ENCODE peak calls at places on chromosome 22, in eight cellular contexts. G is cardiac muscle cell; M is effector memory CD4-positive, alpha-beta T cell; L is body of pancreas; P is CD4-positive, alpha-beta memory T cell; Q is prostate gland; R is aorta; S is transverse colon. D is an unnamed sample. For H3K27me3 and H3K36me3, the result is how much of the 10 kb centered on the place peaks cover.

GRCh38 chr22:43233529-43233928 is 46.6 kb upstream of the TTLL12 start:
- DNase-seq in G (no peak), M (no peak), L (no peak), P (no peak), Q (no peak), R (no peak), S (no peak), D (no peak)

GRCh38 chr22:17164392-17165024 is 5.4 kb upstream of the HDHD5 start:
- DNase-seq in G (no peak), M (no peak), L (no peak), P (no peak), Q (no peak), R (no peak), S (no peak), D (no peak)

GRCh38 chr22:33163815-33164214 is 105.6 kb upstream of the SYN3 start:
- DNase-seq in G (no peak), M (no peak), L (no peak), P (no peak), Q (no peak), R (no peak), S (no peak), D (no peak)

GRCh38 chr22:36027579-36027959 is 1.1 kb downstream of the RBFOX2 start:
- DNase-seq in G (no peak), M (no peak), L (peak), P (no peak), Q (peak), R (no peak), S (peak), D (no peak)

GRCh38 chr22:43876866-43877509 is 14.7 kb upstream of the SULT4A1 start:
- DNase-seq in G (no peak), M (no peak), L (peak), P (no peak), Q (no peak), R (peak), S (no peak), D (no peak)

GRCh38 chr22:17260950-17261349 is 41.7 kb upstream of the ADA2 start:
- DNase-seq in G (peak), M (no peak), L (peak), P (no peak), Q (no peak), R (no peak), S (no peak), D (no peak)

GRCh38 chr22:24938741-24939341 is 7.7 kb downstream of the LHFPL7 start:
- DNase-seq in G (peak), M (no peak), L (peak), P (peak), Q (peak), R (no peak), S (no peak), D (no peak)

GRCh38 chr22:20456064-20456721 is 18.6 kb upstream of the SCARF2 start:
- DNase-seq in G (peak), M (peak), L (peak), P (peak), Q (peak), R (peak), S (peak), D (no peak)

GRCh38 chr22:32531228-32531627 is 56.6 kb downstream of the FBXO7 start:
- DNase-seq in G (peak), M (no peak), L (no peak), P (no peak), Q (no peak), R (no peak), S (no peak), D (no peak)

GRCh38 chr22:34975721-34976120 is 90.2 kb upstream of the ISX start:
- DNase-seq in G (no peak), M (no peak), L (no peak), P (no peak), Q (no peak), R (no peak), S (no peak), D (no peak)

GRCh38 chr22:20022231-20023069 is 1.5 kb downstream of the TANGO2 start:
- DNase-seq in G (no peak), M (no peak), L (no peak), P (no peak), Q (no peak), R (no peak), S (no peak), D (no peak)

GRCh38 chr22:37659066-37659896 is 758 bp downstream of the PDXP start:
- DNase-seq in G (no peak), M (no peak), L (peak), P (no peak), Q (no peak), R (no peak), S (peak), D (no peak)

GRCh38 chr22:42316988-42317387 is 46.5 kb upstream of the TCF20 start:
- DNase-seq in G (no peak), M (peak), L (no peak), P (peak), Q (peak), R (no peak), S (peak), D (no peak)

GRCh38 chr22:36383110-36383581 is 4.6 kb downstream of the MYH9 start:
- DNase-seq in G (no peak), M (peak), L (peak), P (peak), Q (no peak), R (no peak), S (peak), D (no peak)

GRCh38 chr22:17873116-17873515 is 98.8 kb upstream of the BID start:
- DNase-seq in G (no peak), M (no peak), L (no peak), P (no peak), Q (no peak), R (no peak), S (no peak), D (no peak)

GRCh38 chr22:35051034-35051535 is 14.9 kb upstream of the ISX start:
- DNase-seq in G (no peak), M (no peak), L (no peak), P (no peak), Q (no peak), R (no peak), S (no peak), D (no peak)

GRCh38 chr22:17580461-17581031 is 17.2 kb downstream of the SLC25A18 start:
- DNase-seq in G (no peak), M (no peak), L (no peak), P (no peak), Q (no peak), R (no peak), S (no peak), D (no peak)

GRCh38 chr22:27881404-27881803 is 37.7 kb downstream of the PITPNB start:
- DNase-seq in G (no peak), M (no peak), L (peak), P (no peak), Q (peak), R (no peak), S (peak), D (no peak)

GRCh38 chr22:34897126-34897525 is 168.8 kb upstream of the ISX start:
- DNase-seq in G (no peak), M (no peak), L (no peak), P (no peak), Q (no peak), R (no peak), S (no peak), D (no peak)

GRCh38 chr22:39568278-39568981 is 2.1 kb upstream of the CACNA1I start:
- DNase-seq in G (no peak), M (no peak), L (no peak), P (no peak), Q (no peak), R (no peak), S (no peak), D (no peak)

GRCh38 chr22:18909556-18909955 is 3.4 kb downstream of the DGCR6 start:
- DNase-seq in G (no peak), M (no peak), L (no peak), P (no peak), Q (no peak), R (no peak), S (no peak), D (no peak)

GRCh38 chr22:38694945-38695344 is 5.8 kb downstream of the JOSD1 start:
- DNase-seq in G (no peak), M (no peak), L (no peak), P (no peak), Q (no peak), R (no peak), S (no peak), D (no peak)

GRCh38 chr22:37425800-37426531 is 1.3 kb downstream of the ELFN2 start:
- DNase-seq in G (no peak), M (no peak), L (peak), P (no peak), Q (no peak), R (no peak), S (no peak), D (no peak)

GRCh38 chr22:46286941-46287872 is 9.5 kb upstream of the GTSE1 start:
- DNase-seq in G (no peak), M (no peak), L (peak), P (no peak), Q (no peak), R (peak), S (no peak), D (no peak)

GRCh38 chr22:31215018-31215535 is 3.0 kb downstream of the LIMK2 start:
- DNase-seq in G (no peak), M (no peak), L (no peak), P (no peak), Q (no peak), R (no peak), S (no peak), D (no peak)

GRCh38 chr22:31210830-31211503 is 1.1 kb upstream of the LIMK2 start:
- DNase-seq in G (no peak), M (no peak), L (no peak), P (peak), Q (no peak), R (no peak), S (peak), D (peak)

GRCh38 chr22:31212783-31213626 is 907 bp downstream of the LIMK2 start:
- DNase-seq in G (no peak), M (no peak), L (no peak), P (no peak), Q (no peak), R (no peak), S (no peak), D (no peak)

GRCh38 chr22:31211862-31212730 is at the start of gene LIMK2:
- DNase-seq in G (peak), M (peak), L (peak), P (peak), Q (peak), R (peak), S (peak), D (peak)

GRCh38 chr22:31211504-31211861 is 615 bp upstream of the LIMK2 start:
- DNase-seq in G (no peak), M (no peak), L (no peak), P (no peak), Q (no peak), R (no peak), S (no peak), D (no peak)
- H3K4me3 ChIP-seq in G (peak), M (peak), L (no peak), P (peak), Q (peak), R (no peak), S (peak), D (no peak)

GRCh38 chr22:49299821-49300231 is 527.8 kb downstream of the BRD1 start:
- DNase-seq in G (no peak), M (no peak), L (no peak), P (no peak), Q (no peak), R (peak), S (no peak), D (no peak)

GRCh38 chr22:49298834-49299750 is 528.6 kb downstream of the BRD1 start:
- DNase-seq in G (no peak), M (no peak), L (no peak), P (no peak), Q (no peak), R (peak), S (no peak), D (no peak)

GRCh38 chr22:49301398-49302149 is 526.1 kb downstream of the BRD1 start:
- DNase-seq in G (no peak), M (no peak), L (no peak), P (no peak), Q (no peak), R (peak), S (no peak), D (no peak)

GRCh38 chr22:49300951-49301397 is 526.7 kb downstream of the BRD1 start:
- DNase-seq in G (no peak), M (no peak), L (no peak), P (no peak), Q (no peak), R (peak), S (no peak), D (no peak)

DNA sequence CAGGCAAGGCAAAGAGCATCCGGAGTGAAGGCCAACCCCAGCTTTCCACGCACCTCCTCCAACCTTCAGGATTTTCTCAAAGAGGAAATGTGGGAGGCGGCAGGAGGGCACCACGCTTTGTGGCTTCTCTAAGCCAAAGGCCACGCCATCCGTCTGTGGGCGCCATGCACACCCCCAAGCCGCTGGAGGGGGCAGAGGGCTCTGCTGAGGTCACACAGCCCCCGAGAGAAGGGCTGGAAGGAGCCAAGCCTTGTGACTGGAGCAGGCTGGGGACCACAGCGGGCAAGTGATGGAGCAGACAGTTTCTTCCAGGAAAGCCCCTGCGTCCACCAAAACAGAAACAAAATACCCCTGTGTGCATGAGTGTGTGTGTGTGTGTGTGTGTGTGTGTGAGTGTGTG is 527.4 kb downstream of the BRD1 start:
- DNase-seq in G (no peak), M (no peak), L (no peak), P (no peak), Q (no peak), R (peak), S (no peak), D (no peak)
- H3K27me3 ChIP-seq in G (under half), M (under half), L (under half), P (under half), Q (under half), R (under half), S (under half), D (under half)

DNA sequence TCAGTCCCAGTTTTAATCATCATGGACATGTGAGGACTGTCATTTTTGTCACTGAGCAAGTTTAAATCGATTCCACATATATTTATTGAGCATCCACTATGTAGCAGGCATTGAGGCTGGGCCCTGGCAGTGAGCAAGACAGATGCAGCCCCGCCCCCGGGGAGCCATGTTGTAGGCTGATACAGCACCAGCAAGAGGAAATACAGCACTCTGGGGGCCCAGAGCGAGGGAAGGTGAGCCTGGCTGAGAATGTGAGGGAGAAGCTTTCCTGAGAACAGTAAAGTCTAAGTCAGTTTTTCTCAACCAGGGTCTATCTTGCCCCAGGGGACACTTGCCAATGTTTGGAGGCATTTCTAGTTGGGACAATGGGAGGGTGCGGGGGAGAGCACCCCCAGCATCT is 108.6 kb upstream of the ASPHD2 start:
- DNase-seq in G (no peak), M (no peak), L (no peak), P (no peak), Q (no peak), R (no peak), S (no peak), D (no peak)
- H3K36me3 ChIP-seq in G (under half), M (under half), L (under half), P (under half), Q (under half), R (under half), S (under half), D (under half)

GRCh38 chr22:47329727-47330653 is 567.5 kb downstream of the TBC1D22A start:
- DNase-seq in G (no peak), M (no peak), L (no peak), P (no peak), Q (no peak), R (no peak), S (no peak), D (no peak)
- H3K4me3 ChIP-seq in G (no peak), M (no peak), L (no peak), P (no peak), Q (no peak), R (no peak), S (no peak), D (no peak)

GRCh38 chr22:29315286-29316195 is at the start of gene RASL10A:
- DNase-seq in G (peak), M (no peak), L (no peak), P (no peak), Q (no peak), R (peak), S (no peak), D (no peak)

GRCh38 chr22:29319072-29319471 is 3.6 kb upstream of the RASL10A start:
- DNase-seq in G (no peak), M (no peak), L (no peak), P (no peak), Q (no peak), R (no peak), S (no peak), D (no peak)

GRCh38 chr22:29314537-29315285 is 786 bp downstream of the RASL10A start:
- DNase-seq in G (no peak), M (no peak), L (no peak), P (no peak), Q (no peak), R (peak), S (peak), D (no peak)

GRCh38 chr22:29314074-29314473 is 1.4 kb downstream of the RASL10A start:
- DNase-seq in G (no peak), M (no peak), L (no peak), P (no peak), Q (no peak), R (no peak), S (peak), D (no peak)

GRCh38 chr22:29316429-29316828 is 932 bp upstream of the RASL10A start:
- DNase-seq in G (no peak), M (no peak), L (no peak), P (no peak), Q (no peak), R (peak), S (no peak), D (no peak)
- H3K27me3 ChIP-seq in G (under half), M (under half), L (under half), P (under half), Q (under half), R (under half), S (under half), D (under half)

DNA sequence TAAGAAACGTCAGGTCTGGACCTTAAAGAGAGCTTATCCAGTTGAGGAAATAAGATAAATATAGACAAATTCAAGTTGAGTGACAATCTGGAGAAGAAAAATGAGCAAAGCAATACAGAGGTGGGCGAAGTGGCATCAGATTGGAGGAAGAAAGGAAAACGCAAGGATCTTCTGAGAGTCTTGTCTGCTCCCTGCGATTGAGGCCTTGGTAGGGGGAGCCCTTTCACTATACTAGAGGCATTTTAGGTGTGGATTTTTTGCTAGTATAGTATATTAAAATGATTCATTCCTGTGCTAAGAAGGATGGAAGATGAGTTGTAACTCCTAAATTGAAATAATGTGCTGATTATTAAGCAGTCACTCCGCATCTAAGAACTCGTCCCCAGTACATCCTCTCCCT is 8.1 kb downstream of the NUP50 start:
- DNase-seq in G (no peak), M (no peak), L (no peak), P (no peak), Q (no peak), R (no peak), S (no peak), D (no peak)
- H3K36me3 ChIP-seq in G (half or more), M (under half), L (under half), P (under half), Q (under half), R (under half), S (under half), D (under half)

GRCh38 chr22:26700462-26700861 is 43.1 kb downstream of the MIAT start:
- DNase-seq in G (no peak), M (no peak), L (no peak), P (no peak), Q (no peak), R (no peak), S (no peak), D (no peak)
- H3K4me3 ChIP-seq in G (no peak), M (no peak), L (no peak), P (no peak), Q (no peak), R (no peak), S (no peak), D (no peak)

GRCh38 chr22:49674479-49674830 is 153.2 kb downstream of the BRD1 start:
- DNase-seq in G (no peak), M (no peak), L (no peak), P (no peak), Q (no peak), R (no peak), S (no peak), D (no peak)
- H3K27me3 ChIP-seq in G (half or more), M (under half), L (under half), P (under half), Q (under half), R (under half), S (half or more), D (under half)

DNA sequence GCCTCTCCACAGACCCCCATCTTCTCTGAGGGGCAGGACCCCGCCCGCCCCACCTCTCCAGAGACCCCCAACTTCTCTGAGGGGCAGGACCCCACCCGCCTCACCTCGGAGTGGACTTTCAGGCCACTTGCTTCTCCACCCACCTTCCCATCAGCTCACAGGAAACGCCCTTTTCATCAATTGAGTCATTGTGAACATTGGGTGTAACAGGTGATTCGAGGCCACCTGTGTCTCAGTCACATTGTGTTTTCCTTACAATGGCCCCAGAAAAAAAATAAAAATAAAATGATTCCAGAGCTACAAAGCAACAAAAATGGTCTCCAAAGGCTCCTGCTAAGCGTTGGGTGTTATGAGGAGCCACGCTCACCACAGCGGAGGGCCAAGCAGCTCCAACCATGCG is 36.0 kb downstream of the BRD1 start:
- DNase-seq in G (no peak), M (no peak), L (no peak), P (no peak), Q (no peak), R (no peak), S (no peak), D (no peak)
- H3K36me3 ChIP-seq in G (half or more), M (half or more), L (under half), P (half or more), Q (under half), R (under half), S (under half), D (under half)

DNA sequence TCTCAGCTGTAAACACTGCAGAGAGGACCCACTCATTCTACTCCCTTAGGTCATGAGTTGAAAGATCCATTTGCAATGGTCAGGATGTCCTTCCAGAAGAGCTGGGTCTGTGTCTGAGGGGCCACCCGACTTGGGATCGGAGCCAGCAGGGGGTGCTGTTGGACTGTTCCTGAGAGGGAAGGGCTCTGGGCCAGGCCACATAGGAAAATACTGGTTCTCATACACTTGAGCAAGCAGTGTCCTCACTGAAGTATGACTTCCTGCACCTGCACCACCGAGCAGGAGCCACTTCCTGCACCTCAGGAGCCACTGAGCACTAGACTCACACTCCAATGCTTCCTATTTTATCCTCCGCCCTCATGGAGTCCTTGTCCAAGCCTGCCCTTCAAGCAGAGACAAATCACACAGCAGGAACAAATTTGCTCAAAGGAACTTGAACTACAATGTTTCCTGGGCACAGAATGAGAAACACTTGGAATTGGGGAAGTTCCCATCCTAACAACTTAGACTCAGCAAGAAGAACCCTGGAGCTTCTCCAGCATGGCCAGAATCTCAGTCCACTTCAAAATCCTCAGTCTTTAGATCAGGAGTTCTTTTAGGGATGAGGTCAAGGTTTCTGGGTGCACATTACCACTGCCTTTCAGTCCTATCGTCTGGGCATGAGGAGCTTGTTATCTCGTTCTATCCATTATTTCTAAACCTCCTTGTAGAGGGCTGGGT is 36.6 kb upstream of the VPREB1 start:
- DNase-seq in G (peak), M (peak), L (peak), P (peak), Q (peak), R (peak), S (peak), D (no peak)
- H3K4me3 ChIP-seq in G (no peak), M (no peak), L (no peak), P (no peak), Q (no peak), R (no peak), S (no peak), D (no peak)